ENCODE peak calls at places on chromosomes 2 and 18, in ten cellular contexts. J, V, G, T, P, N, U, Y, M and I are unnamed samples.

GRCh38 chr2:218852911-218853667 is 6.5 kb upstream of the WNT6 start:
- DNase-seq in J (no peak), V (peak), G (peak), T (peak), P (peak), N (peak), U (peak), Y (no peak), M (peak), I (peak)

GRCh38 chr2:27723372-27724144 is 48.0 kb upstream of the MRPL33 start:
- DNase-seq in J (no peak), V (no peak), G (peak), T (peak), P (no peak), N (peak), U (no peak), Y (no peak), M (peak), I (peak)

GRCh38 chr2:172106128-172106961 is 3.6 kb upstream of the DLX2 start:
- DNase-seq in J (peak), V (no peak), G (peak), T (peak), P (no peak), N (peak), U (no peak), Y (no peak), M (peak), I (peak)

GRCh38 chr2:217979151-217979811 is 23.5 kb downstream of the TNS1 start:
- DNase-seq in J (no peak), V (no peak), G (peak), T (no peak), P (no peak), N (no peak), U (no peak), Y (no peak), M (peak), I (no peak)

GRCh38 chr2:241309684-241310117 is 5.8 kb downstream of the HDLBP start:
- DNase-seq in J (no peak), V (peak), G (peak), T (peak), P (peak), N (no peak), U (peak), Y (peak), M (no peak), I (no peak)

GRCh38 chr18:62745089-62745751 is 29.9 kb downstream of the PHLPP1 start:
- DNase-seq in J (no peak), V (no peak), G (no peak), T (no peak), P (no peak), N (no peak), U (no peak), Y (no peak), M (no peak), I (no peak)

GRCh38 chr18:6731197-6731596 is 1.7 kb downstream of the ARHGAP28 start:
- DNase-seq in J (no peak), V (no peak), G (peak), T (no peak), P (no peak), N (no peak), U (no peak), Y (peak), M (peak), I (no peak)

GRCh38 chr2:159549234-159549633 is 67.1 kb downstream of the BAZ2B start:
- DNase-seq in J (no peak), V (no peak), G (peak), T (peak), P (no peak), N (no peak), U (no peak), Y (no peak), M (no peak), I (no peak)

GRCh38 chr2:39730685-39731302 is 48.3 kb downstream of the THUMPD2 start:
- DNase-seq in J (no peak), V (peak), G (peak), T (peak), P (peak), N (no peak), U (no peak), Y (no peak), M (no peak), I (no peak)